ENCODE peak calls at places on chromosomes 13 and 19, in five cellular contexts. I is lower lobe of right lung; B is endothelial cell; K is CD8-positive, alpha-beta T cell; U is M059J. J is an unnamed sample.

GRCh38 chr19:55830656-55831055 is 1.1 kb downstream of the NLRP11 start:
- DNase-seq in I (no peak), U (no peak), K (no peak), B (no peak), J (no peak)

GRCh38 chr13:73079359-73079758 is 20.6 kb downstream of the KLF5 start:
- DNase-seq in I (no peak), U (no peak), K (no peak), B (no peak), J (no peak)

GRCh38 chr19:30824809-30825208 is 452.6 kb downstream of the ZNF536 start:
- DNase-seq in I (no peak), U (no peak), K (no peak), B (no peak), J (no peak)

GRCh38 chr13:68234278-68234677 is 1004.1 kb upstream of the PCDH9 start:
- DNase-seq in I (no peak), K (no peak), B (no peak), U (no peak), J (no peak)

GRCh38 chr19:13012690-13013608 is 17.7 kb downstream of the NFIX start:
- DNase-seq in I (no peak), K (peak), U (peak), B (no peak), J (peak)

GRCh38 chr13:64482373-64482772 is 2747.8 kb downstream of the PCDH9 start:
- DNase-seq in B (no peak), I (no peak), K (no peak), U (no peak), J (no peak)

GRCh38 chr13:46179576-46180368 is 2.2 kb downstream of the LCP1 start:
- DNase-seq in I (peak), U (no peak), K (peak), B (no peak), J (peak)

GRCh38 chr19:32318884-32319520 is 26.4 kb upstream of the ZNF507 start:
- DNase-seq in K (no peak), B (peak), U (peak), I (no peak), J (no peak)

GRCh38 chr19:45446295-45446694 is 21.5 kb upstream of the FOSB start:
- DNase-seq in B (no peak), U (peak), K (no peak), I (no peak), J (no peak)

GRCh38 chr13:40272776-40273139 is 393.7 kb downstream of the FOXO1 start:
- DNase-seq in I (no peak), K (no peak), B (no peak), U (peak), J (no peak)

GRCh38 chr19:18674616-18675015 is 8.9 kb upstream of the CRTC1 start:
- DNase-seq in K (no peak), I (no peak), B (no peak), U (no peak), J (peak)

GRCh38 chr13:46530084-46530935 is 22.7 kb upstream of the LRCH1 start:
- DNase-seq in I (no peak), U (peak), B (no peak), K (no peak), J (no peak)

GRCh38 chr13:45242070-45242469 is 41.2 kb upstream of the KCTD4 start:
- DNase-seq in B (no peak), U (peak), K (no peak), I (no peak), J (peak)

GRCh38 chr13:29435125-29435911 is 160.2 kb downstream of the SLC7A1 start:
- DNase-seq in K (no peak), U (peak), B (no peak), I (no peak), J (no peak)

GRCh38 chr19:40798997-40799557 is at the start of gene EGLN2:
- DNase-seq in B (no peak), U (no peak), I (no peak), K (no peak), J (no peak)

GRCh38 chr13:20360041-20360491 is 127.9 kb upstream of the GJB6 start:
- DNase-seq in U (peak), B (no peak), I (no peak), K (no peak), J (no peak)

GRCh38 chr13:29756506-29756905 is 93.9 kb downstream of the UBL3 start:
- DNase-seq in B (no peak), U (no peak), I (no peak), K (no peak), J (no peak)

GRCh38 chr19:39407644-39408391 is 1.2 kb downstream of the ZFP36 start:
- DNase-seq in B (no peak), U (no peak), I (peak), K (peak), J (peak)

GRCh38 chr19:39557791-39558622 is 18.0 kb upstream of the EID2 start:
- DNase-seq in B (no peak), I (no peak), U (peak), K (no peak), J (no peak)

GRCh38 chr13:27149702-27150101 is 21.9 kb downstream of the USP12 start:
- DNase-seq in B (no peak), I (no peak), K (no peak), U (no peak), J (no peak)

GRCh38 chr19:31938675-31939074 is 406.7 kb upstream of the ZNF507 start:
- DNase-seq in U (no peak), I (no peak), B (no peak), K (no peak), J (no peak)

GRCh38 chr19:36136975-36137686 is 2.7 kb upstream of the CAPNS1 start:
- DNase-seq in B (no peak), K (no peak), I (peak), U (peak), J (peak)

GRCh38 chr19:6103217-6103644 is 7.1 kb downstream of the RFX2 start:
- DNase-seq in I (peak), U (peak), K (no peak), B (no peak), J (peak)

GRCh38 chr19:22517496-22518411 is 95.6 kb upstream of the ZNF98 start:
- DNase-seq in I (no peak), U (no peak), K (no peak), B (no peak), J (no peak)